ENCODE peak calls at places on chromosome 3, in nine cellular contexts. One of them, this sample, is unnamed.

GRCh38 chr3:18211116-18211515 is 214.0 kb downstream of the SATB1 start:
- DNase-seq in stomach: no peak
- DNase-seq in cardiac muscle cell: no peak
- DNase-seq in psoas muscle: no peak
- DNase-seq in fibroblast of lung: no peak
- DNase-seq in mesenchymal stem cell: no peak
- DNase-seq in lung: no peak
- DNase-seq in effector memory CD4-positive, alpha-beta T cell: no peak
- DNase-seq in right atrium auricular region: no peak
- DNase-seq in this sample: no peak

GRCh38 chr3:136713961-136714514 is 38.1 kb downstream of the STAG1 start:
- DNase-seq in lung: peak; percentile 49
- DNase-seq in effector memory CD4-positive, alpha-beta T cell: no peak
- DNase-seq in stomach: no peak
- DNase-seq in right atrium auricular region: no peak
- DNase-seq in psoas muscle: no peak
- DNase-seq in cardiac muscle cell: no peak
- DNase-seq in mesenchymal stem cell: no peak
- DNase-seq in fibroblast of lung: no peak
- DNase-seq in this sample: no peak

GRCh38 chr3:4493931-4494806 is 1.0 kb downstream of the ITPR1 start:
- DNase-seq in psoas muscle: no peak
- DNase-seq in lung: no peak
- DNase-seq in effector memory CD4-positive, alpha-beta T cell: no peak
- DNase-seq in fibroblast of lung: peak; percentile 40
- DNase-seq in cardiac muscle cell: peak; percentile 51
- DNase-seq in right atrium auricular region: peak; percentile 65
- DNase-seq in stomach: no peak
- DNase-seq in mesenchymal stem cell: peak; percentile 47
- DNase-seq in this sample: no peak

GRCh38 chr3:32224047-32224446 is 14.4 kb upstream of the CMTM8 start:
- DNase-seq in effector memory CD4-positive, alpha-beta T cell: no peak
- DNase-seq in psoas muscle: no peak
- DNase-seq in fibroblast of lung: no peak
- DNase-seq in mesenchymal stem cell: no peak
- DNase-seq in stomach: no peak
- DNase-seq in cardiac muscle cell: no peak
- DNase-seq in right atrium auricular region: no peak
- DNase-seq in lung: no peak
- DNase-seq in this sample: no peak

GRCh38 chr3:133468251-133468721 is 68.4 kb downstream of the BFSP2 start:
- DNase-seq in lung: no peak
- DNase-seq in stomach: no peak
- DNase-seq in cardiac muscle cell: no peak
- DNase-seq in effector memory CD4-positive, alpha-beta T cell: no peak
- DNase-seq in mesenchymal stem cell: no peak
- DNase-seq in fibroblast of lung: no peak
- DNase-seq in right atrium auricular region: no peak
- DNase-seq in psoas muscle: no peak
- DNase-seq in this sample: no peak

GRCh38 chr3:187963677-187964385 is 190.1 kb upstream of the LPP start:
- DNase-seq in right atrium auricular region: no peak
- DNase-seq in effector memory CD4-positive, alpha-beta T cell: no peak
- DNase-seq in psoas muscle: no peak
- DNase-seq in stomach: no peak
- DNase-seq in cardiac muscle cell: peak; percentile 32
- DNase-seq in lung: no peak
- DNase-seq in mesenchymal stem cell: no peak
- DNase-seq in fibroblast of lung: no peak
- DNase-seq in this sample: peak; percentile 44

GRCh38 chr3:32340039-32340438 is 51.6 kb upstream of the CMTM7 start:
- DNase-seq in cardiac muscle cell: peak; percentile 74
- DNase-seq in lung: no peak
- DNase-seq in mesenchymal stem cell: peak; percentile 56
- DNase-seq in psoas muscle: no peak
- DNase-seq in right atrium auricular region: no peak
- DNase-seq in effector memory CD4-positive, alpha-beta T cell: no peak
- DNase-seq in stomach: no peak
- DNase-seq in fibroblast of lung: peak; percentile 74
- DNase-seq in this sample: no peak

GRCh38 chr3:114554716-114555115 is 260.9 kb downstream of the TIGIT start:
- DNase-seq in fibroblast of lung: no peak
- DNase-seq in stomach: no peak
- DNase-seq in mesenchymal stem cell: no peak
- DNase-seq in right atrium auricular region: no peak
- DNase-seq in cardiac muscle cell: peak; percentile 56
- DNase-seq in lung: no peak
- DNase-seq in effector memory CD4-positive, alpha-beta T cell: no peak
- DNase-seq in psoas muscle: no peak
- DNase-seq in this sample: no peak

GRCh38 chr3:54393150-54393549 is 270.8 kb downstream of the CACNA2D3 start:
- DNase-seq in effector memory CD4-positive, alpha-beta T cell: no peak
- DNase-seq in mesenchymal stem cell: no peak
- DNase-seq in lung: no peak
- DNase-seq in stomach: no peak
- DNase-seq in cardiac muscle cell: no peak
- DNase-seq in psoas muscle: no peak
- DNase-seq in fibroblast of lung: no peak
- DNase-seq in right atrium auricular region: no peak
- DNase-seq in this sample: no peak

GRCh38 chr3:169137943-169138342 is 525.6 kb downstream of the MECOM start:
- DNase-seq in lung: no peak
- DNase-seq in fibroblast of lung: no peak
- DNase-seq in cardiac muscle cell: no peak
- DNase-seq in mesenchymal stem cell: no peak
- DNase-seq in effector memory CD4-positive, alpha-beta T cell: no peak
- DNase-seq in stomach: no peak
- DNase-seq in right atrium auricular region: no peak
- DNase-seq in psoas muscle: no peak
- DNase-seq in this sample: no peak

GRCh38 chr3:169137076-169137475 is 526.4 kb downstream of the MECOM start:
- DNase-seq in cardiac muscle cell: no peak
- DNase-seq in stomach: no peak
- DNase-seq in right atrium auricular region: no peak
- DNase-seq in mesenchymal stem cell: no peak
- DNase-seq in fibroblast of lung: no peak
- DNase-seq in lung: no peak
- DNase-seq in effector memory CD4-positive, alpha-beta T cell: no peak
- DNase-seq in psoas muscle: no peak
- DNase-seq in this sample: no peak

GRCh38 chr3:169134194-169134593 is 529.3 kb downstream of the MECOM start:
- DNase-seq in mesenchymal stem cell: no peak
- DNase-seq in right atrium auricular region: no peak
- DNase-seq in fibroblast of lung: no peak
- DNase-seq in effector memory CD4-positive, alpha-beta T cell: no peak
- DNase-seq in stomach: no peak
- DNase-seq in psoas muscle: no peak
- DNase-seq in lung: no peak
- DNase-seq in cardiac muscle cell: no peak
- DNase-seq in this sample: no peak

GRCh38 chr3:169143471-169143870 is 520.0 kb downstream of the MECOM start:
- DNase-seq in stomach: no peak
- DNase-seq in cardiac muscle cell: no peak
- DNase-seq in mesenchymal stem cell: no peak
- DNase-seq in right atrium auricular region: no peak
- DNase-seq in effector memory CD4-positive, alpha-beta T cell: no peak
- DNase-seq in lung: no peak
- DNase-seq in psoas muscle: no peak
- DNase-seq in fibroblast of lung: no peak
- DNase-seq in this sample: no peak

GRCh38 chr3:169138849-169139416 is 524.6 kb downstream of the MECOM start:
- DNase-seq in effector memory CD4-positive, alpha-beta T cell: no peak
- DNase-seq in lung: no peak
- DNase-seq in cardiac muscle cell: no peak
- DNase-seq in right atrium auricular region: no peak
- DNase-seq in mesenchymal stem cell: no peak
- DNase-seq in fibroblast of lung: no peak
- DNase-seq in stomach: no peak
- DNase-seq in psoas muscle: no peak
- DNase-seq in this sample: no peak
- H3K27ac ChIP-seq in effector memory CD4-positive, alpha-beta T cell: no peak overlapping the region
- H3K27ac ChIP-seq in lung: peak overlapping the region; percentile 50
- H3K27ac ChIP-seq in cardiac muscle cell: no peak overlapping the region
- H3K27ac ChIP-seq in right atrium auricular region: peak overlapping the region; percentile 2
- H3K27ac ChIP-seq in mesenchymal stem cell: no peak overlapping the region
- H3K27ac ChIP-seq in fibroblast of lung: no peak overlapping the region
- H3K27ac ChIP-seq in stomach: peak overlapping the region; percentile 95
- H3K27ac ChIP-seq in psoas muscle: no peak overlapping the region
- H3K27ac ChIP-seq in this sample: peak overlapping the region; percentile 49

GRCh38 chr3:62818347-62818746 is 56.9 kb downstream of the CADPS start:
- DNase-seq in mesenchymal stem cell: no peak
- DNase-seq in cardiac muscle cell: no peak
- DNase-seq in psoas muscle: no peak
- DNase-seq in right atrium auricular region: no peak
- DNase-seq in effector memory CD4-positive, alpha-beta T cell: no peak
- DNase-seq in stomach: no peak
- DNase-seq in fibroblast of lung: no peak
- DNase-seq in lung: no peak
- DNase-seq in this sample: no peak

GRCh38 chr3:62822905-62823304 is 52.3 kb downstream of the CADPS start:
- DNase-seq in lung: no peak
- DNase-seq in mesenchymal stem cell: no peak
- DNase-seq in right atrium auricular region: no peak
- DNase-seq in cardiac muscle cell: no peak
- DNase-seq in stomach: no peak
- DNase-seq in psoas muscle: no peak
- DNase-seq in fibroblast of lung: no peak
- DNase-seq in effector memory CD4-positive, alpha-beta T cell: no peak
- DNase-seq in this sample: no peak

GRCh38 chr3:62827550-62827949 is 47.7 kb downstream of the CADPS start:
- DNase-seq in right atrium auricular region: no peak
- DNase-seq in fibroblast of lung: no peak
- DNase-seq in stomach: no peak
- DNase-seq in psoas muscle: no peak
- DNase-seq in mesenchymal stem cell: no peak
- DNase-seq in effector memory CD4-positive, alpha-beta T cell: no peak
- DNase-seq in lung: no peak
- DNase-seq in cardiac muscle cell: no peak
- DNase-seq in this sample: no peak

GRCh38 chr3:62824965-62825592 is 50.1 kb downstream of the CADPS start:
- DNase-seq in stomach: no peak
- DNase-seq in right atrium auricular region: no peak
- DNase-seq in effector memory CD4-positive, alpha-beta T cell: no peak
- DNase-seq in psoas muscle: no peak
- DNase-seq in lung: no peak
- DNase-seq in fibroblast of lung: no peak
- DNase-seq in mesenchymal stem cell: no peak
- DNase-seq in cardiac muscle cell: no peak
- DNase-seq in this sample: no peak

DNA sequence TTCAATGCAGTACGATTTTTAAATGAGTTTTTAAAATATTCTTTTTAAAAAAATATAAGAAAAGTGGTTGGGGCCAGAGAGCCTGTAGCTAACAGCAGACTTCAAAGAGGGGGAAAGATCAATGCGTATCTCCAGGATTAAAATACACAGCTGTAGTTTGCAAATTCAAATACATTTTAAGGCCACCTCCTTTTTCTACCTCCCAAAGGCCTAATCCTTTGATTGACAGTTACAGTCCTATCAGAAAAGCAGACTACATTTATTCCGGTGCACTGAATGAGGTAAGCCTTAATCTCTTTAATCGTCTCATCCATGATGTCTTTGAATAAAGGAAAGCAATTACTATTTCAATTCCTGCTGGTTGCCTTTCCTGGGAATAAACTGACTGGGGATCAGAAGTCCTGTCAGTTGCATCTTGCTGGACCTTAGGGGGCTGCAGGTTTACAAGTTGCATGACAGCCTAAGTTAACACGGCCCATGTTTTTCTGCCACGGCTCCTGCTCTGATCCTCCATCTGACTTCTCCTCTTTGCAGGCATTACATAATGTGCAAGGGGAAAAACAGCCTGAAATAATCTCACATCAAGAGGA is 51.7 kb downstream of the CADPS start:
- DNase-seq in right atrium auricular region: no peak
- DNase-seq in stomach: no peak
- DNase-seq in cardiac muscle cell: no peak
- DNase-seq in psoas muscle: no peak
- DNase-seq in effector memory CD4-positive, alpha-beta T cell: no peak
- DNase-seq in fibroblast of lung: no peak
- DNase-seq in mesenchymal stem cell: no peak
- DNase-seq in lung: no peak
- DNase-seq in this sample: no peak
- H3K27ac ChIP-seq in right atrium auricular region: no peak overlapping the region
- H3K27ac ChIP-seq in stomach: no peak overlapping the region
- H3K27ac ChIP-seq in cardiac muscle cell: no peak overlapping the region
- H3K27ac ChIP-seq in psoas muscle: no peak overlapping the region
- H3K27ac ChIP-seq in effector memory CD4-positive, alpha-beta T cell: no peak overlapping the region
- H3K27ac ChIP-seq in fibroblast of lung: no peak overlapping the region
- H3K27ac ChIP-seq in mesenchymal stem cell: no peak overlapping the region
- H3K27ac ChIP-seq in lung: no peak overlapping the region
- H3K27ac ChIP-seq in this sample: no peak overlapping the region

DNA sequence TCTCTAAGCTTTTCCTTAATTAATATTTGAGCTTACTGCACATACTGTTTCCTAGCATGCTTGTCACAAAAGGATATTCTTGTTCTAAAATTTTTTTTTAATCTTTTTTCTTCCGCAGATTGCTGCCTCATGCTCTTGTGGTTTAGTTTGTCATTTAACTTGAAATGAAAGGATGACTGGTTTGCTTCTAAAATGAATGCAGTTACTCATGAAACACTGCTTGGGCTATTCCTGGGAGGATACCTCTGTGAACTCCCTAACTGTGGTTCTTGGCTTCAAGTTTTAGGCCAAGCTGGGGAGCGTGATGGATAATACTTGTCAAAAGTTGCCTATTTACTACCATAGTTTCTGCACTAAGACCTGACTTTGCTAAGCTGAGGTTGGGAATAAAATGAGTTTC is 64.0 kb downstream of the USP13 start:
- DNase-seq in lung: no peak
- DNase-seq in psoas muscle: no peak
- DNase-seq in effector memory CD4-positive, alpha-beta T cell: no peak
- DNase-seq in cardiac muscle cell: peak; percentile 68
- DNase-seq in fibroblast of lung: peak; percentile 84
- DNase-seq in right atrium auricular region: no peak
- DNase-seq in mesenchymal stem cell: peak; percentile 59
- DNase-seq in stomach: no peak
- DNase-seq in this sample: no peak
- H3K27ac ChIP-seq in lung: peak overlapping the region; percentile 66
- H3K27ac ChIP-seq in psoas muscle: peak overlapping the region; percentile 92
- H3K27ac ChIP-seq in effector memory CD4-positive, alpha-beta T cell: no peak overlapping the region
- H3K27ac ChIP-seq in cardiac muscle cell: no peak overlapping the region
- H3K27ac ChIP-seq in fibroblast of lung: peak overlapping the region; percentile 84
- H3K27ac ChIP-seq in right atrium auricular region: peak overlapping the region; percentile 59
- H3K27ac ChIP-seq in mesenchymal stem cell: peak overlapping the region; percentile 90
- H3K27ac ChIP-seq in stomach: no peak overlapping the region
- H3K27ac ChIP-seq in this sample: peak overlapping the region; percentile 85

DNA sequence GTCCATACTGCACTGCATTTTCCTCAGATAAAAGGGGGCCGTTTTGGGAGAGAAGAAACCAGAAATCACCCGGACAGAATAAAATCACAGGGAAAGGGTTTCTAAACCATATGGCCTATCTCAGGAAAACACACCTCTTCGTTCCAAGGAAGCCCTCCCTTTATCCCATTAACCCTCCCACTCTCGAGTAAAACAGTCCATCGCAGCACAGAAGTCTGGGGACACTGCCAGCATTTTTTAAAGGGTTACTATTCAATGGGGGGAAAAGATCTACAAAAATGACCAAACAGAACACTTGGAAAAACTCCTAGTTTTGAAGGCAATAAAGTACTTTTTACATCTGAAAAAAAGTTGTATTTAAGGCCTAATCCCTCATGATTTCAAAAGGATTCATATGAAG is 7.5 kb downstream of the IL17RD start:
- DNase-seq in right atrium auricular region: no peak
- DNase-seq in fibroblast of lung: no peak
- DNase-seq in cardiac muscle cell: no peak
- DNase-seq in stomach: no peak
- DNase-seq in psoas muscle: no peak
- DNase-seq in effector memory CD4-positive, alpha-beta T cell: no peak
- DNase-seq in lung: no peak
- DNase-seq in mesenchymal stem cell: no peak
- DNase-seq in this sample: no peak
- H3K27ac ChIP-seq in right atrium auricular region: no peak overlapping the region
- H3K27ac ChIP-seq in fibroblast of lung: no peak overlapping the region
- H3K27ac ChIP-seq in cardiac muscle cell: no peak overlapping the region
- H3K27ac ChIP-seq in stomach: peak overlapping the region; percentile 27
- H3K27ac ChIP-seq in psoas muscle: no peak overlapping the region
- H3K27ac ChIP-seq in effector memory CD4-positive, alpha-beta T cell: no peak overlapping the region
- H3K27ac ChIP-seq in lung: no peak overlapping the region
- H3K27ac ChIP-seq in mesenchymal stem cell: no peak overlapping the region
- H3K27ac ChIP-seq in this sample: no peak overlapping the region

This sample was measured in gastrocnemius medialis.